ENCODE peak calls at places on chromosomes 4 and X, in five cellular contexts. C is A549, U is endothelial cell of umbilical vein, V is NB4, A is K562. X is an unnamed sample.

GRCh38 chr4:184383497-184384055 is 90.8 kb downstream of the IRF2 start:
- DNase-seq in U (peak; percentile 89), C (peak; percentile 64), A (no peak), V (no peak), X (no peak)

GRCh38 chr4:156773648-156774357 is 197.8 kb downstream of the PDGFC start:
- DNase-seq in V (no peak), U (no peak), C (no peak), A (no peak), X (no peak)

GRCh38 chr4:138392751-138393308 is 150.7 kb upstream of the SLC7A11 start:
- DNase-seq in A (no peak), U (no peak), V (peak; percentile 51), C (no peak), X (peak; percentile 54)

GRCh38 chr4:116539744-116540143 is 545.6 kb downstream of the TRAM1L1 start:
- DNase-seq in C (no peak), V (peak; percentile 4), U (no peak), A (no peak), X (no peak)

GRCh38 chrX:134660627-134661026 is 2.4 kb upstream of the PLAC1 start:
- DNase-seq in C (no peak), U (no peak), A (no peak), V (no peak), X (no peak)

GRCh38 chr4:162839814-162840213 is 326.9 kb downstream of the NAF1 start:
- DNase-seq in A (no peak), U (no peak), C (no peak), V (peak; percentile 4), X (no peak)

GRCh38 chrX:66900886-66901285 is 262.0 kb upstream of the EDA2R start:
- DNase-seq in A (no peak), V (no peak), C (no peak), U (no peak), X (no peak)

GRCh38 chr4:129966175-129966574 is 870.2 kb downstream of the C4orf33 start:
- DNase-seq in V (no peak), C (no peak), A (no peak), U (no peak), X (no peak)

GRCh38 chr4:7150083-7150635 is 42.2 kb upstream of the SORCS2 start:
- DNase-seq in A (no peak), C (no peak), V (no peak), U (no peak), X (no peak)

GRCh38 chrX:45758738-45759397 is 558.2 kb upstream of the DIPK2B start:
- DNase-seq in C (no peak), V (peak; percentile 67), A (no peak), U (no peak), X (peak; percentile 64)

GRCh38 chr4:38371391-38371851 is 292.6 kb upstream of the KLF3 start:
- DNase-seq in C (no peak), U (no peak), A (no peak), V (no peak), X (no peak)

GRCh38 chrX:114774691-114775090 is 190.8 kb downstream of the HTR2C start:
- DNase-seq in V (no peak), U (no peak), C (no peak), A (no peak), X (no peak)

GRCh38 chrX:100850317-100850716 is 23.8 kb downstream of the NOX1 start:
- DNase-seq in C (no peak), V (no peak), A (no peak), U (no peak), X (no peak)

GRCh38 chr4:48748949-48749596 is 31.0 kb downstream of the FRYL start:
- DNase-seq in A (no peak), U (no peak), C (no peak), V (no peak), X (no peak)

GRCh38 chr4:185139736-185140135 is 3.3 kb upstream of the SLC25A4 start:
- DNase-seq in V (no peak), A (no peak), U (no peak), C (no peak), X (no peak)

DNA sequence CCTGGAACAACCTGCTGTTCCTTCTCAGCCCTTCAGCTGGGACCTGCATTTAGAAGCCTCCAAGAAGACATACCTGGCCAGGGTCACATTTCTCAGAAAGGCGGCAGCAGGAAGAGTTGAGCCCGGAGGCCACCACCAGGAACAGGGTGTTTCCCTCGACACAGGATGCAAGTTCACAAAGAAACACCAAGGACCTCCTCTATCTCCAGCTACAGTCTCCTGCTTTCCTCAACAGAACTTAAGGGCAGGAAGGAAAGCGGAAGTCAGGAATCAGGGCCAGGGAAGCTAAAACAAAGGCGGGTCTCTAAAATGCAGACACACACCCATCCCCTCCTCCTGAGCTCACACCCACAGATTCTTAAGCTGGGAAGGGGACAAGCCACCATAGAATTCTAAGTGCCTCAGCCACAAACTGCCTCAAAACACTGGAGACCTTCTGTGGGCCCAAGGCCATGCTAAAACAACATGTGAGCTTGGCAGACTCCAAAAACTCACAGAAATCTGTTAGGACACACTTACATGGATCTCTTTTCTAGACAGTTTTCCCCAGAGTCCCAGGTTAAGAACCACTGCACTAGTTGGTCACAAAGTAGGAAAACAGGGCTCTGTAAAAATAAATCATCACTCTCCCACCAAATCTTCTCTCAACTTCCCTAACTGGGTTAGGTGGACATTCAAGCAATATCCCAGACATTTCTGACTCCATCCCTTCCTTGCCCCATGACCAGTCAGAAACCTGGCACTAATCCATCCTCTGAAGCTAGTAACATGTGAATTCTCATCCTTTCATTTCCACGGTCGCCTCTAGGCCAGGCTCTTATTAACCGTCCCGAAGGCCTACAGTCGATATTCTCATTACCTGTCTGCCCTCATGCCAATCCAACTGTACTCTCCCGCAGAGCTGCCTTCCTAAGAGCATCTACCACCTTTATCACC is 163.2 kb downstream of the APBB2 start:
- DNase-seq in U (peak; percentile 53), C (no peak), A (no peak), V (no peak), X (no peak)
- TF ChIP-seq MYC in U (no peak), C (no peak), A (no peak), V (no peak), X (no peak)

GRCh38 chr4:52377563-52377962 is 281.5 kb downstream of the USP46 start:
- DNase-seq in C (no peak), V (no peak), U (no peak), A (no peak), X (no peak)
- TF ChIP-seq MYC in C (no peak), V (no peak), U (no peak), A (no peak), X (no peak)

DNA sequence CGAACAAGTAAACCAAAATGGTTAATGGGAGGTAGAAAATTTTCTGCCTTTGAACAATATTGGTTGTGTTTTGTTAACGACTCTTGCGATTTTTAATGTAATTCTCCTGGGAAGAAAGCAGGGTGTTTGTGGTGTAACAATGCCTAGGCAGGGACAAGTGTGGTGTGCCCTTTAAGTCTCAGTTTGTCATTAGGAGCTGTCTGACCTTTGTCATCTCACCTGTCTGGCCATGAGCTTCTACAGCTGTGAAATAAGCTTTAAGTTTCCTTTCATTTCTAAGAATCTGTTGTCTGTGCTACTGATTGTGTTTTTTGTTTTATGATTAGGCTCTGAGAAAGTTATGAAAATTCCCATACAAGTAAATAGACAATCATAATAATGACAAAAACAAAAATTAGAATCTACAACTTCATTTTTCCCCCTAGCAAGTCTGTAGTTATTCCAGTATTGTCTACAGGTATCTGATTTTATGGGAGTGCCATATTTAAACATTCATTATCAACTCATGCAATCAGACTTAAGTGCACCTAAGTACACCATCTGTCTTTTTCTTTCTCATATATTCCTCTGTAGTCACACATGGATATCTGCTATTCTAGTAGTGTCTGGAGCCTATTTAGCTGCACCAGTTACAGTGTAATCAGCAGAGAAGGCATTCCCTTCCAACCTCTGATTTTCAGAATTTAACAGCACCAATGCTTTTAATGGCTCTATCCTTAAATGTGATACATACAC is 203.5 kb downstream of the PPARGC1A start:
- DNase-seq in V (no peak), U (no peak), C (no peak), A (no peak), X (no peak)
- TF ChIP-seq MYC in V (no peak), U (no peak), C (no peak), A (no peak), X (no peak)

GRCh38 chr4:144754562-144755410 is 108.8 kb downstream of the HHIP start:
- DNase-seq in V (no peak), A (no peak), C (no peak), U (peak; percentile 73), X (no peak)

GRCh38 chr4:144757969-144758368 is 112.0 kb downstream of the HHIP start:
- DNase-seq in C (no peak), U (no peak), V (no peak), A (no peak), X (no peak)
- TF ChIP-seq MYC in C (no peak), U (no peak), V (no peak), A (no peak), X (no peak)

DNA sequence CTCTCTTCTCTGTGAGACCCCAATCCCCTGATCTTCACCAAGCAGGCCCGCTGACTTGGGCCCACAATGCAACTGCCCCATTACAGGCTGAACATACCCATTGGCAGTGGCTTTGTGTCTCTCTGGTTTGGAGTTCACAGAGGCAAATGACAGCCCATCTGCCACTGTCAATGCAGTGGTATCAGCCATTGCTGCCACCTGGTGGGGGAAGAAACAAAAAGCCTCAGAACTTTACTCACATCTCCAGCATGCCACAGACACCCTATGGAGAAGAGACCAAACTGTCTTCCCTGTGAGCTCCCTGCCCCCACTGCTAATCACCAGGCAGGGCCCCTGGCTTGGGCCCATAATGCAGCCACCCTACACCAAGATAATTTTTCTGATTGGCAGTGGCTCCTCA is 729.3 kb upstream of the ACTRT1 start:
- DNase-seq in V (peak; percentile 33), U (no peak), A (no peak), C (peak; percentile 4), X (no peak)
- TF ChIP-seq MYC in V (no peak), U (no peak), A (no peak), C (no peak), X (no peak)

DNA sequence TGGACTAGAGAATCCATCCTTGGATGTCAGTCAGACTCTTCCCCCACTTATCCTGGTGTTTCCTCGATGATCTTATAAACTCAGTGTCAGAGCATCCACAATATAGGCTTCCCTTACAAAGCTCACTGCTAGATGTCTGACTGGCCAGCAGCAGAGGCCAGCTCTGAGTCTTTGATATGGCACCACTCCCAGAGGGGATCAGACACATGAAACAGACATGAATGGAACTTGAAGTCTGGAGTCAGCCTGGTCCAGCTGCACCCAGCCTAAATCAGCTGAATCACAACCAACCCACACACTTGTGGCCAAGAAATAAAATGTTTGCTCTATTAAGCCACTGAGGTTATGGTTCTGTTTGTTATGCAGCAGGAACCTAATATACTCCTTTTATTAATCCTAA is 129.6 kb upstream of the MED14 start:
- DNase-seq in C (no peak), V (no peak), U (no peak), A (no peak), X (no peak)
- TF ChIP-seq MYC in C (no peak), V (no peak), U (no peak), A (no peak), X (no peak)

GRCh38 chrX:1649623-1650022 is 34.8 kb downstream of the ASMT start:
- DNase-seq in U (no peak), C (no peak), V (no peak), A (no peak), X (no peak)
- TF ChIP-seq MYC in U (no peak), C (no peak), V (no peak), A (no peak), X (no peak)

DNA sequence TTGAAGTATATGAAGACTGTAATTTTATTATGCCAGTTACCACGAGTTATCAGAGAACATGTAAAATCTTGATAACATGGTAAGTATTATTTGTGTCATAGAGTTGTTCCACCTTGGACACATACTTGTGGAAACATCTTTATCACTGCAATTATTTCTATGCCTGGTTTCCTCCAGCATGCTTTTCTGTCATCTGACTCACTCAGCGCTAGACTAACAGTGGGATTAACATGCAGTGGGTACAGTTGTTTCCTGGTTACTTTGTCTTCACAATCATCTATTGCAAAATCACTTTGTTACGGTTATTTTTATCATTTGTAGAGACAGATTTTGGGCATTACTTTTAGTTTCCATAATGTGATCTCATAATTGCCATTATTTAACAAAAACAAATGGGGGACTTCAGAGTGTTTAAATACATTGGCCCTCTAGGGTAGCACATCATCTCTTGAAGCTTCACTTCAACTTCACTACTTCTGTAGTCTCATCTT is at the start of gene STATH:
- DNase-seq in U (no peak), C (no peak), V (peak; percentile 4), A (no peak), X (no peak)
- TF ChIP-seq MYC in U (no peak), C (no peak), V (no peak), A (no peak), X (no peak)

X was measured in GM12878.